ENCODE peak calls at places on chromosomes 11 and 22, in five cellular contexts. A is HepG2, G is SJSA1, J is heart left ventricle, F is hepatocyte. C is an unnamed sample.

GRCh38 chr11:118056806-118057205 is 20.1 kb upstream of the TMPRSS4 start:
- DNase-seq in J (no peak), F (no peak), G (no peak), A (no peak), C (no peak)

GRCh38 chr11:13434247-13435205 is 28.5 kb downstream of the BTBD10 start:
- DNase-seq in A (no peak), F (no peak), G (no peak), J (no peak), C (no peak)

GRCh38 chr11:44868021-44868420 is 82.7 kb downstream of the TP53I11 start:
- DNase-seq in F (no peak), G (no peak), A (no peak), J (no peak), C (no peak)

GRCh38 chr11:607020-607780 is 8.6 kb downstream of the IRF7 start:
- DNase-seq in F (no peak), G (no peak), A (no peak), J (no peak), C (no peak)

GRCh38 chr11:23948831-23949230 is 548.0 kb upstream of the LUZP2 start:
- DNase-seq in G (no peak), A (no peak), F (no peak), J (no peak), C (no peak)

GRCh38 chr11:7031346-7031957 is 11.2 kb downstream of the NLRP14 start:
- DNase-seq in F (no peak), G (no peak), J (no peak), A (no peak), C (no peak)

GRCh38 chr11:116613201-116613910 is 159.4 kb downstream of the BUD13 start:
- DNase-seq in J (no peak), F (no peak), G (no peak), A (no peak), C (no peak)

GRCh38 chr11:111406589-111406988 is 27.5 kb upstream of the POU2AF1 start:
- DNase-seq in G (no peak), F (no peak), A (no peak), J (no peak), C (no peak)

GRCh38 chr11:75475767-75476650 is 43.0 kb upstream of the KLHL35 start:
- DNase-seq in G (no peak), A (no peak), F (no peak), J (peak; percentile 44), C (peak; percentile 36)

GRCh38 chr11:119101367-119101758 is 290 bp downstream of the DPAGT1 start:
- DNase-seq in G (no peak), A (peak; percentile 38), F (peak; percentile 48), J (no peak), C (no peak)

GRCh38 chr11:57527056-57527631 is 3.4 kb downstream of the TIMM10 start:
- DNase-seq in A (peak; percentile 64), F (peak; percentile 87), G (peak; percentile 35), J (peak; percentile 59), C (peak; percentile 57)

GRCh38 chr11:86205415-86206268 is 38.9 kb upstream of the EED start:
- DNase-seq in J (no peak), G (no peak), F (no peak), A (peak; percentile 64), C (no peak)

GRCh38 chr11:109772846-109773400 is 320.3 kb upstream of the ZC3H12C start:
- DNase-seq in G (no peak), J (no peak), A (no peak), F (no peak), C (no peak)

GRCh38 chr11:26704249-26704648 is 17.6 kb downstream of the SLC5A12 start:
- DNase-seq in J (no peak), G (no peak), F (peak; percentile 47), A (no peak), C (no peak)

GRCh38 chr11:132471491-132471890 is 1060.8 kb downstream of the OPCML start:
- DNase-seq in A (no peak), G (no peak), J (no peak), F (no peak), C (no peak)

GRCh38 chr11:70603756-70604211 is 205.5 kb downstream of the CTTN start:
- DNase-seq in F (no peak), G (no peak), J (no peak), A (no peak), C (no peak)

GRCh38 chr11:110797453-110797852 is 85.2 kb upstream of the ARHGAP20 start:
- DNase-seq in F (no peak), G (no peak), J (no peak), A (no peak), C (no peak)

GRCh38 chr11:47047972-47048371 is 111.4 kb downstream of the CSTPP1 start:
- DNase-seq in J (no peak), F (no peak), A (no peak), G (no peak), C (no peak)

GRCh38 chr11:4092031-4092430 is 2.6 kb upstream of the RRM1 start:
- DNase-seq in G (no peak), J (no peak), F (no peak), A (no peak), C (no peak)

GRCh38 chr22:24146791-24147353 is 34.4 kb upstream of the SUSD2 start:
- DNase-seq in F (peak; percentile 67), J (peak; percentile 42), A (no peak), G (peak; percentile 91), C (peak; percentile 63)

GRCh38 chr22:48226026-48227013 is 1463.9 kb downstream of the TBC1D22A start:
- DNase-seq in A (no peak), F (no peak), J (no peak), G (no peak), C (no peak)

GRCh38 chr11:9461760-9462134 is 935 bp downstream of the ZNF143 start:
- DNase-seq in G (peak; percentile 30), F (no peak), A (peak; percentile 12), J (no peak), C (no peak)

GRCh38 chr11:57359896-57360690 is 20.9 kb downstream of the PRG3 start:
- DNase-seq in G (no peak), F (no peak), J (no peak), A (no peak), C (no peak)

GRCh38 chr11:95519912-95520311 is 269.7 kb downstream of the FAM76B start:
- DNase-seq in G (no peak), F (no peak), A (no peak), J (no peak), C (no peak)

GRCh38 chr22:30005213-30005857 is 74.9 kb upstream of the HORMAD2 start:
- DNase-seq in F (peak; percentile 75), J (peak; percentile 55), A (peak; percentile 66), G (peak; percentile 82), C (peak; percentile 67)

GRCh38 chr11:101169944-101170343 is 40.3 kb upstream of the PGR start:
- DNase-seq in G (no peak), J (no peak), F (no peak), A (no peak), C (no peak)

GRCh38 chr22:35467788-35468187 is 67.8 kb downstream of the MCM5 start:
- DNase-seq in F (no peak), J (peak; percentile 75), A (no peak), G (no peak), C (no peak)

GRCh38 chr11:14373941-14374646 is 15.1 kb upstream of the RRAS2 start:
- DNase-seq in F (no peak), J (peak; percentile 36), G (no peak), A (peak; percentile 38), C (no peak)

GRCh38 chr11:115741376-115741775 is 237.2 kb upstream of the CADM1 start:
- DNase-seq in J (no peak), F (peak; percentile 33), A (no peak), G (no peak), C (no peak)

GRCh38 chr11:94536386-94536785 is 7.3 kb upstream of the FUT4 start:
- DNase-seq in A (no peak), J (no peak), G (no peak), F (no peak), C (no peak)

GRCh38 chr11:10488121-10488580 is 33.1 kb downstream of the AMPD3 start:
- DNase-seq in G (no peak), F (no peak), J (no peak), A (no peak), C (no peak)

GRCh38 chr22:38921126-38921525 is 36.3 kb upstream of the APOBEC3A start:
- DNase-seq in J (no peak), F (peak; percentile 58), G (no peak), A (no peak), C (no peak)

GRCh38 chr11:2138436-2139117 is 612 bp downstream of the IGF2 start:
- DNase-seq in J (no peak), F (peak; percentile 55), G (no peak), A (no peak), C (no peak)
- H3K4me3 ChIP-seq in J (peak overlapping the region; percentile 55), F (peak overlapping the region; percentile 85), G (peak overlapping the region; percentile 66), A (peak overlapping the region; percentile 72), C (no peak overlapping the region)

DNA sequence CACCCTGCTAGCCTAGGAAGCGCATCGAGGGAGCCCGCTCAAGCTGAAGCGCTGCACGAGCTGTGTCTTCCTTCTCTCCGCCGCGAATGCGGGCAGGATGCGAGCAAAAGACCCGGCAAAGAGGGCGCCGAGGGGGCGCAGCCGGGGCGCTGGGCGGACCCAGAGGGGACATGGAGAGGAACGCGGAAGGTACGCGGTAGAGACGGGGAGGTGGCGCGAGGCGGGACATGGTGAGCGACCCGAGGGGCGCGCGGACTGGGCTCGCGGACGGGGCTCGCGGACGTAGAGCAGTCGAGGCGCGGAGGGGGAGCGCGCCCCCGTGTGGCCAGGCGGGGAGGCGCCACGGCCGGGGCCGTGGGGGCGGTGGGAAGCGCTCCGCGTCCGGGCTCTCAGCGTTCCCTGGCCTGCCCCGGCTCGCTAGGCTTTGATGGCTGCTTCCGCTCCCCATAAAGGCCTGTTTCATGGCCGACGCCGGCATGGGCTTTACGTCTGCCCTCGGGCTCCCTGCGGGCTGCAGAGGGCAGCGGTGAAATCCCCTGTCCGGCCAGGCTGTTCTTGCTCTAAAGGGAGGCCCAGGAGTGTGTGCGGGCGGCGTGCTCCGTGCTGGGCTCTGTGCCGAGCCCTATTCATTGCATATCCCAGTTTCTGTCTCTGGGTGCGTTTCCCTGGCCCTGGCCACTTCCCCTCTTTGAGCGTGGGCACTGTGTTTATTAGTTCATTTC is 31.2 kb upstream of the TRIM29 start:
- DNase-seq in G (peak; percentile 43), F (peak; percentile 81), J (peak; percentile 54), A (peak; percentile 30), C (no peak)
- H3K4me3 ChIP-seq in G (peak overlapping the region; percentile 26), F (peak overlapping the region; percentile 60), J (peak overlapping the region; percentile 58), A (peak overlapping the region; percentile 49), C (peak overlapping the region; percentile 40)

GRCh38 chr11:125481531-125481930 is 14.5 kb downstream of the FEZ1 start:
- DNase-seq in J (no peak), F (no peak), G (no peak), A (no peak), C (no peak)
- H3K4me3 ChIP-seq in J (no peak overlapping the region), F (no peak overlapping the region), G (no peak overlapping the region), A (no peak overlapping the region), C (no peak overlapping the region)

DNA sequence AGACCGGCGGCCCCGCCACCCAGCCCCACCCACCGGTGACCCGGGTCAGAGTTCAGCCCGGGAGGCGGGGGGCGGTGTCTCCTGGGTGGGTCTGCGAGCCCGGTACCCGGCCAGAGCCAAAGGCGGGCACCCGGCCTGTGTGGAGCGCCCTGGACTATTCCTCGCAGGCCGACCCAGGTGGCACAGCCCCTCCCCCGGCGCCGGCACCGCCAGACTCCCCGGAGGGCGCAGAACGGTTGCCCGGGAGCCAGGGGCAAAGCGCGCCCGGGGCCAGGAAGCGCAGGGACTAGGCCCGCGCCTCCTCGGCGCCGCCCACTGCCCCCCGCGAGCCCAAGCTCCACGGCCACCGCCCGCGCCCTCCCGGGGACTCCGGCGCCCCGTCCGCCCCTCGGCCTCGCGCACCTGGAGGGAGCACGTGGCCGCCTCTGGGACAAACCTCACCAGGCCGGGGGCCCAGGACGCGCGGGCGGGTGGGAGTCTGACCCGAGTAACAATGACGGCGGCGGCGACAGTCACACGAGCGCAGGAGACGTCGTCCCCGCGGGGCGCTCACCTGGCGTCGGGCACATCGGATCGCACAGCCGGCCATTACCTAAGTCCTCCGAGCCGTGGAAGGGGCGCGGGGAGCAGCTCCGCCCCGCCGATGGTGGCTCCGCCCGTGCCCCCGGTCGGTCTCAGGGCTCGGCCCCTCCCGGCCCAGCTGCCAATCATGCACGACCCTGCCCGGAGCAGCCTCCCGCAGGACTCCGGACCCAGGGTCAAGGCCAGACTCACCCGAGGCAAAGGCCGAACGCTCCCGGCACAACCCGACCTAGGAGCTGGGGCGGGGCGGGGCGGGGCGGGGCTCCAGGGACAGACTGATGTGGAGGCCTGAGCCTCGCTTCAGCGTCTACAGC is 7.5 kb downstream of the PLXNB2 start:
- DNase-seq in J (no peak), G (no peak), A (no peak), F (peak; percentile 77), C (no peak)
- H3K4me3 ChIP-seq in J (peak overlapping the region; percentile 53), G (no peak overlapping the region), A (no peak overlapping the region), F (peak overlapping the region; percentile 27), C (peak overlapping the region; percentile 31)

C was measured in HFF-Myc.